ENCODE peak calls at places on chromosomes 6 and 20, in nine cellular contexts. One of them, this sample, is unnamed.

GRCh38 chr6:3369985-3370360 is 86.9 kb downstream of the SLC22A23 start:
- DNase-seq in DMS 273 treated with DMSO at 0.1 percent for 48 hours: no peak
- DNase-seq in aorta: no peak
- DNase-seq in stimulated activated CD4-positive, alpha-beta T cell treated with anti-CD3 and anti-CD28 coated beads, Interleukin-1b, Interleukin-23, amount 100 ng/mL, for 4 hours: no peak
- DNase-seq in activated CD4-positive, alpha-beta T cell treated with anti-CD3 and anti-CD28 coated beads for 48 hours: no peak
- DNase-seq in NB4: no peak
- DNase-seq in endothelial cell: no peak
- DNase-seq in colonic mucosa: no peak
- DNase-seq in neural progenitor cell: no peak
- DNase-seq in this sample: no peak

GRCh38 chr6:83221886-83222479 is 28.8 kb downstream of the RWDD2A start:
- DNase-seq in DMS 273 treated with DMSO at 0.1 percent for 48 hours: peak
- DNase-seq in aorta: no peak
- DNase-seq in stimulated activated CD4-positive, alpha-beta T cell treated with anti-CD3 and anti-CD28 coated beads, Interleukin-1b, Interleukin-23, amount 100 ng/mL, for 4 hours: no peak
- DNase-seq in activated CD4-positive, alpha-beta T cell treated with anti-CD3 and anti-CD28 coated beads for 48 hours: no peak
- DNase-seq in NB4: peak
- DNase-seq in endothelial cell: no peak
- DNase-seq in colonic mucosa: no peak
- DNase-seq in neural progenitor cell: peak
- DNase-seq in this sample: no peak

GRCh38 chr6:137853569-137854213 is 13.4 kb upstream of the TNFAIP3 start:
- DNase-seq in DMS 273 treated with DMSO at 0.1 percent for 48 hours: no peak
- DNase-seq in aorta: no peak
- DNase-seq in stimulated activated CD4-positive, alpha-beta T cell treated with anti-CD3 and anti-CD28 coated beads, Interleukin-1b, Interleukin-23, amount 100 ng/mL, for 4 hours: no peak
- DNase-seq in activated CD4-positive, alpha-beta T cell treated with anti-CD3 and anti-CD28 coated beads for 48 hours: no peak
- DNase-seq in NB4: no peak
- DNase-seq in endothelial cell: no peak
- DNase-seq in colonic mucosa: no peak
- DNase-seq in neural progenitor cell: no peak
- DNase-seq in this sample: no peak

GRCh38 chr20:40540163-40540562 is 148.9 kb downstream of the MAFB start:
- DNase-seq in DMS 273 treated with DMSO at 0.1 percent for 48 hours: no peak
- DNase-seq in aorta: no peak
- DNase-seq in stimulated activated CD4-positive, alpha-beta T cell treated with anti-CD3 and anti-CD28 coated beads, Interleukin-1b, Interleukin-23, amount 100 ng/mL, for 4 hours: no peak
- DNase-seq in activated CD4-positive, alpha-beta T cell treated with anti-CD3 and anti-CD28 coated beads for 48 hours: no peak
- DNase-seq in NB4: no peak
- DNase-seq in endothelial cell: no peak
- DNase-seq in colonic mucosa: no peak
- DNase-seq in neural progenitor cell: no peak
- DNase-seq in this sample: no peak

GRCh38 chr6:158706369-158706982 is 56.6 kb downstream of the SYTL3 start:
- DNase-seq in DMS 273 treated with DMSO at 0.1 percent for 48 hours: peak
- DNase-seq in aorta: peak
- DNase-seq in stimulated activated CD4-positive, alpha-beta T cell treated with anti-CD3 and anti-CD28 coated beads, Interleukin-1b, Interleukin-23, amount 100 ng/mL, for 4 hours: no peak
- DNase-seq in activated CD4-positive, alpha-beta T cell treated with anti-CD3 and anti-CD28 coated beads for 48 hours: no peak
- DNase-seq in NB4: peak
- DNase-seq in endothelial cell: peak
- DNase-seq in colonic mucosa: peak
- DNase-seq in neural progenitor cell: peak
- DNase-seq in this sample: peak

GRCh38 chr20:40813213-40813510 is 124.1 kb upstream of the MAFB start:
- DNase-seq in DMS 273 treated with DMSO at 0.1 percent for 48 hours: no peak
- DNase-seq in aorta: no peak
- DNase-seq in stimulated activated CD4-positive, alpha-beta T cell treated with anti-CD3 and anti-CD28 coated beads, Interleukin-1b, Interleukin-23, amount 100 ng/mL, for 4 hours: no peak
- DNase-seq in activated CD4-positive, alpha-beta T cell treated with anti-CD3 and anti-CD28 coated beads for 48 hours: no peak
- DNase-seq in NB4: no peak
- DNase-seq in endothelial cell: no peak
- DNase-seq in colonic mucosa: no peak
- DNase-seq in neural progenitor cell: no peak
- DNase-seq in this sample: no peak

GRCh38 chr20:45685896-45686295 is 15.9 kb upstream of the WFDC11 start:
- DNase-seq in DMS 273 treated with DMSO at 0.1 percent for 48 hours: no peak
- DNase-seq in aorta: no peak
- DNase-seq in stimulated activated CD4-positive, alpha-beta T cell treated with anti-CD3 and anti-CD28 coated beads, Interleukin-1b, Interleukin-23, amount 100 ng/mL, for 4 hours: no peak
- DNase-seq in activated CD4-positive, alpha-beta T cell treated with anti-CD3 and anti-CD28 coated beads for 48 hours: no peak
- DNase-seq in NB4: no peak
- DNase-seq in endothelial cell: peak
- DNase-seq in colonic mucosa: no peak
- DNase-seq in neural progenitor cell: peak
- DNase-seq in this sample: no peak

GRCh38 chr6:135675862-135676261 is 175.6 kb upstream of the PDE7B start:
- DNase-seq in DMS 273 treated with DMSO at 0.1 percent for 48 hours: peak
- DNase-seq in aorta: no peak
- DNase-seq in stimulated activated CD4-positive, alpha-beta T cell treated with anti-CD3 and anti-CD28 coated beads, Interleukin-1b, Interleukin-23, amount 100 ng/mL, for 4 hours: peak
- DNase-seq in activated CD4-positive, alpha-beta T cell treated with anti-CD3 and anti-CD28 coated beads for 48 hours: peak
- DNase-seq in NB4: peak
- DNase-seq in endothelial cell: peak
- DNase-seq in colonic mucosa: no peak
- DNase-seq in neural progenitor cell: peak
- DNase-seq in this sample: no peak

GRCh38 chr20:51769941-51770615 is 1.9 kb upstream of the ATP9A start:
- DNase-seq in DMS 273 treated with DMSO at 0.1 percent for 48 hours: no peak
- DNase-seq in aorta: no peak
- DNase-seq in stimulated activated CD4-positive, alpha-beta T cell treated with anti-CD3 and anti-CD28 coated beads, Interleukin-1b, Interleukin-23, amount 100 ng/mL, for 4 hours: no peak
- DNase-seq in activated CD4-positive, alpha-beta T cell treated with anti-CD3 and anti-CD28 coated beads for 48 hours: no peak
- DNase-seq in NB4: no peak
- DNase-seq in endothelial cell: no peak
- DNase-seq in colonic mucosa: no peak
- DNase-seq in neural progenitor cell: no peak
- DNase-seq in this sample: no peak

GRCh38 chr6:117498159-117498558 is 15.7 kb downstream of the DCBLD1 start:
- DNase-seq in DMS 273 treated with DMSO at 0.1 percent for 48 hours: no peak
- DNase-seq in aorta: no peak
- DNase-seq in stimulated activated CD4-positive, alpha-beta T cell treated with anti-CD3 and anti-CD28 coated beads, Interleukin-1b, Interleukin-23, amount 100 ng/mL, for 4 hours: no peak
- DNase-seq in activated CD4-positive, alpha-beta T cell treated with anti-CD3 and anti-CD28 coated beads for 48 hours: no peak
- DNase-seq in NB4: peak
- DNase-seq in endothelial cell: no peak
- DNase-seq in colonic mucosa: no peak
- DNase-seq in neural progenitor cell: no peak
- DNase-seq in this sample: no peak

GRCh38 chr6:13873288-13874190 is 51.2 kb upstream of the RNF182 start:
- DNase-seq in DMS 273 treated with DMSO at 0.1 percent for 48 hours: peak
- DNase-seq in aorta: peak
- DNase-seq in stimulated activated CD4-positive, alpha-beta T cell treated with anti-CD3 and anti-CD28 coated beads, Interleukin-1b, Interleukin-23, amount 100 ng/mL, for 4 hours: peak
- DNase-seq in activated CD4-positive, alpha-beta T cell treated with anti-CD3 and anti-CD28 coated beads for 48 hours: peak
- DNase-seq in NB4: peak
- DNase-seq in endothelial cell: peak
- DNase-seq in colonic mucosa: peak
- DNase-seq in neural progenitor cell: peak
- DNase-seq in this sample: peak

GRCh38 chr20:46253391-46253790 is 54.9 kb downstream of the CDH22 start:
- DNase-seq in DMS 273 treated with DMSO at 0.1 percent for 48 hours: no peak
- DNase-seq in aorta: no peak
- DNase-seq in stimulated activated CD4-positive, alpha-beta T cell treated with anti-CD3 and anti-CD28 coated beads, Interleukin-1b, Interleukin-23, amount 100 ng/mL, for 4 hours: no peak
- DNase-seq in activated CD4-positive, alpha-beta T cell treated with anti-CD3 and anti-CD28 coated beads for 48 hours: no peak
- DNase-seq in NB4: peak
- DNase-seq in endothelial cell: peak
- DNase-seq in colonic mucosa: peak
- DNase-seq in neural progenitor cell: peak
- DNase-seq in this sample: no peak

GRCh38 chr6:56923565-56923964 is 31.3 kb upstream of the BEND6 start:
- DNase-seq in DMS 273 treated with DMSO at 0.1 percent for 48 hours: no peak
- DNase-seq in aorta: no peak
- DNase-seq in stimulated activated CD4-positive, alpha-beta T cell treated with anti-CD3 and anti-CD28 coated beads, Interleukin-1b, Interleukin-23, amount 100 ng/mL, for 4 hours: no peak
- DNase-seq in activated CD4-positive, alpha-beta T cell treated with anti-CD3 and anti-CD28 coated beads for 48 hours: no peak
- DNase-seq in NB4: no peak
- DNase-seq in endothelial cell: no peak
- DNase-seq in colonic mucosa: no peak
- DNase-seq in neural progenitor cell: no peak
- DNase-seq in this sample: no peak

GRCh38 chr6:166710084-166710483 is 83.0 kb upstream of the RPS6KA2 start:
- DNase-seq in DMS 273 treated with DMSO at 0.1 percent for 48 hours: no peak
- DNase-seq in aorta: no peak
- DNase-seq in stimulated activated CD4-positive, alpha-beta T cell treated with anti-CD3 and anti-CD28 coated beads, Interleukin-1b, Interleukin-23, amount 100 ng/mL, for 4 hours: no peak
- DNase-seq in activated CD4-positive, alpha-beta T cell treated with anti-CD3 and anti-CD28 coated beads for 48 hours: no peak
- DNase-seq in NB4: no peak
- DNase-seq in endothelial cell: no peak
- DNase-seq in colonic mucosa: no peak
- DNase-seq in neural progenitor cell: no peak
- DNase-seq in this sample: no peak

GRCh38 chr20:32980131-32980941 is 23.9 kb downstream of the SUN5 start:
- DNase-seq in DMS 273 treated with DMSO at 0.1 percent for 48 hours: no peak
- DNase-seq in aorta: no peak
- DNase-seq in stimulated activated CD4-positive, alpha-beta T cell treated with anti-CD3 and anti-CD28 coated beads, Interleukin-1b, Interleukin-23, amount 100 ng/mL, for 4 hours: no peak
- DNase-seq in activated CD4-positive, alpha-beta T cell treated with anti-CD3 and anti-CD28 coated beads for 48 hours: no peak
- DNase-seq in NB4: no peak
- DNase-seq in endothelial cell: no peak
- DNase-seq in colonic mucosa: no peak
- DNase-seq in neural progenitor cell: peak
- DNase-seq in this sample: no peak

GRCh38 chr6:162538643-162539064 is 188.9 kb downstream of the PRKN start:
- DNase-seq in DMS 273 treated with DMSO at 0.1 percent for 48 hours: peak
- DNase-seq in aorta: no peak
- DNase-seq in stimulated activated CD4-positive, alpha-beta T cell treated with anti-CD3 and anti-CD28 coated beads, Interleukin-1b, Interleukin-23, amount 100 ng/mL, for 4 hours: no peak
- DNase-seq in activated CD4-positive, alpha-beta T cell treated with anti-CD3 and anti-CD28 coated beads for 48 hours: no peak
- DNase-seq in NB4: no peak
- DNase-seq in endothelial cell: no peak
- DNase-seq in colonic mucosa: no peak
- DNase-seq in neural progenitor cell: no peak
- DNase-seq in this sample: no peak

GRCh38 chr6:14747881-14748520 is 497.9 kb upstream of the JARID2 start:
- DNase-seq in DMS 273 treated with DMSO at 0.1 percent for 48 hours: no peak
- DNase-seq in aorta: no peak
- DNase-seq in stimulated activated CD4-positive, alpha-beta T cell treated with anti-CD3 and anti-CD28 coated beads, Interleukin-1b, Interleukin-23, amount 100 ng/mL, for 4 hours: no peak
- DNase-seq in activated CD4-positive, alpha-beta T cell treated with anti-CD3 and anti-CD28 coated beads for 48 hours: peak
- DNase-seq in NB4: no peak
- DNase-seq in endothelial cell: no peak
- DNase-seq in colonic mucosa: no peak
- DNase-seq in neural progenitor cell: no peak
- DNase-seq in this sample: no peak

GRCh38 chr6:551405-551804 is 105.5 kb downstream of the HUS1B start:
- DNase-seq in DMS 273 treated with DMSO at 0.1 percent for 48 hours: no peak
- DNase-seq in aorta: no peak
- DNase-seq in stimulated activated CD4-positive, alpha-beta T cell treated with anti-CD3 and anti-CD28 coated beads, Interleukin-1b, Interleukin-23, amount 100 ng/mL, for 4 hours: peak
- DNase-seq in activated CD4-positive, alpha-beta T cell treated with anti-CD3 and anti-CD28 coated beads for 48 hours: peak
- DNase-seq in NB4: peak
- DNase-seq in endothelial cell: no peak
- DNase-seq in colonic mucosa: no peak
- DNase-seq in neural progenitor cell: peak
- DNase-seq in this sample: no peak

GRCh38 chr6:32622545-32623401 is 14.4 kb upstream of the HLA-DQA1 start:
- DNase-seq in DMS 273 treated with DMSO at 0.1 percent for 48 hours: no peak
- DNase-seq in aorta: no peak
- DNase-seq in stimulated activated CD4-positive, alpha-beta T cell treated with anti-CD3 and anti-CD28 coated beads, Interleukin-1b, Interleukin-23, amount 100 ng/mL, for 4 hours: peak
- DNase-seq in activated CD4-positive, alpha-beta T cell treated with anti-CD3 and anti-CD28 coated beads for 48 hours: peak
- DNase-seq in NB4: peak
- DNase-seq in endothelial cell: peak
- DNase-seq in colonic mucosa: peak
- DNase-seq in neural progenitor cell: peak
- DNase-seq in this sample: peak

GRCh38 chr6:123127807-123128206 is 131.8 kb downstream of the CLVS2 start:
- DNase-seq in DMS 273 treated with DMSO at 0.1 percent for 48 hours: no peak
- DNase-seq in aorta: no peak
- DNase-seq in stimulated activated CD4-positive, alpha-beta T cell treated with anti-CD3 and anti-CD28 coated beads, Interleukin-1b, Interleukin-23, amount 100 ng/mL, for 4 hours: no peak
- DNase-seq in activated CD4-positive, alpha-beta T cell treated with anti-CD3 and anti-CD28 coated beads for 48 hours: no peak
- DNase-seq in NB4: no peak
- DNase-seq in endothelial cell: no peak
- DNase-seq in colonic mucosa: no peak
- DNase-seq in neural progenitor cell: no peak
- DNase-seq in this sample: no peak

GRCh38 chr20:9945406-9945805 is 89.4 kb upstream of the ANKEF1 start:
- DNase-seq in DMS 273 treated with DMSO at 0.1 percent for 48 hours: no peak
- DNase-seq in aorta: no peak
- DNase-seq in stimulated activated CD4-positive, alpha-beta T cell treated with anti-CD3 and anti-CD28 coated beads, Interleukin-1b, Interleukin-23, amount 100 ng/mL, for 4 hours: no peak
- DNase-seq in activated CD4-positive, alpha-beta T cell treated with anti-CD3 and anti-CD28 coated beads for 48 hours: no peak
- DNase-seq in NB4: no peak
- DNase-seq in endothelial cell: no peak
- DNase-seq in colonic mucosa: no peak
- DNase-seq in neural progenitor cell: peak
- DNase-seq in this sample: no peak

This sample was measured in body of pancreas.